ENCODE peak calls at places on chromosomes 4 and X, in seven cellular contexts. W, Z, Y, P, F, I and M are unnamed samples.

GRCh38 chr4:118920247-118920646 is 31.6 kb downstream of the SYNPO2 start:
- DNase-seq in W (peak; percentile 69), I (peak; percentile 71), P (no peak), Z (peak; percentile 33), Y (no peak), F (no peak), M (no peak)

GRCh38 chrX:117568238-117568637 is 548.4 kb downstream of the KLHL13 start:
- DNase-seq in Z (no peak), P (no peak), I (no peak), W (no peak), F (no peak), Y (peak; percentile 33), M (no peak)

GRCh38 chrX:40083120-40083978 is 14.4 kb downstream of the BCOR start:
- DNase-seq in Z (peak; percentile 82), W (no peak), P (no peak), Y (peak; percentile 80), I (no peak), F (peak; percentile 62), M (no peak)

GRCh38 chrX:15749642-15750610 is 11.9 kb downstream of the CA5B start:
- DNase-seq in Z (no peak), W (no peak), P (peak; percentile 18), Y (peak; percentile 20), F (no peak), I (peak; percentile 6), M (no peak)

GRCh38 chr4:146647615-146648383 is 9.1 kb downstream of the POU4F2 start:
- DNase-seq in P (no peak), Y (no peak), I (no peak), W (no peak), F (peak; percentile 61), Z (no peak), M (no peak)

GRCh38 chr4:76219299-76220055 is 5.9 kb upstream of the SCARB2 start:
- DNase-seq in Y (peak; percentile 63), W (peak; percentile 85), F (no peak), P (peak; percentile 43), Z (peak; percentile 57), I (peak; percentile 62), M (no peak)

GRCh38 chr4:1337951-1338751 is 8.9 kb upstream of the UVSSA start:
- DNase-seq in Y (no peak), F (no peak), P (no peak), W (no peak), I (no peak), Z (no peak), M (no peak)

GRCh38 chr4:6565691-6566431 is 9.1 kb upstream of the MAN2B2 start:
- DNase-seq in I (no peak), F (no peak), W (no peak), Z (no peak), Y (no peak), P (no peak), M (no peak)

GRCh38 chr4:171130126-171130801 is 682.9 kb upstream of the GALNTL6 start:
- DNase-seq in W (no peak), F (peak; percentile 4), Y (peak; percentile 75), P (no peak), I (no peak), Z (no peak), M (no peak)

GRCh38 chrX:133215017-133215416 is 3.1 kb downstream of the TFDP3 start:
- DNase-seq in I (no peak), W (no peak), Y (no peak), Z (no peak), P (no peak), F (no peak), M (no peak)

GRCh38 chr4:75995727-75996126 is 5.0 kb upstream of the SDAD1 start:
- DNase-seq in P (no peak), I (peak; percentile 65), F (peak; percentile 88), W (peak; percentile 74), Y (peak; percentile 9), Z (peak; percentile 66), M (no peak)

GRCh38 chrX:47482065-47482511 is 934 bp downstream of the ZNF41 start:
- DNase-seq in I (no peak), W (no peak), P (no peak), F (no peak), Y (no peak), Z (no peak), M (no peak)

GRCh38 chr4:8221476-8221875 is 22.4 kb downstream of the SH3TC1 start:
- DNase-seq in Y (peak; percentile 45), Z (peak; percentile 93), P (peak; percentile 38), F (no peak), W (peak; percentile 91), I (peak; percentile 10), M (no peak)

GRCh38 chr4:83019794-83020497 is 9.3 kb upstream of the LIN54 start:
- DNase-seq in I (no peak), W (no peak), F (no peak), Z (no peak), Y (no peak), P (no peak), M (no peak)

GRCh38 chrX:42732506-42732905 is 45.5 kb downstream of the PPP1R2C start:
- DNase-seq in F (no peak), Z (no peak), Y (peak; percentile 62), W (peak; percentile 64), P (no peak), I (no peak), M (no peak)

GRCh38 chr4:47716017-47716416 is 121.8 kb downstream of the CORIN start:
- DNase-seq in Y (no peak), P (no peak), I (no peak), Z (no peak), F (no peak), W (no peak), M (no peak)

GRCh38 chr4:2831611-2832308 is 11.9 kb upstream of the ADD1 start:
- DNase-seq in W (no peak), I (no peak), F (no peak), P (no peak), Z (no peak), Y (no peak), M (no peak)

GRCh38 chr4:183402771-183403170 is 41.7 kb upstream of the CDKN2AIP start:
- DNase-seq in F (no peak), W (no peak), I (no peak), Z (peak; percentile 47), Y (no peak), P (no peak), M (no peak)

GRCh38 chrX:103107836-103108235 is 14.9 kb upstream of the NXF3 start:
- DNase-seq in F (no peak), I (no peak), Y (peak; percentile 46), W (peak; percentile 51), P (no peak), Z (no peak), M (no peak)

GRCh38 chr4:140256335-140256734 is 102.4 kb upstream of the MAML3 start:
- DNase-seq in P (no peak), F (no peak), I (peak; percentile 77), Y (no peak), Z (no peak), W (peak; percentile 43), M (no peak)

GRCh38 chr4:7434766-7435150 is at the start of gene PSAPL1:
- DNase-seq in Z (peak; percentile 17), P (no peak), F (peak; percentile 38), W (peak; percentile 47), Y (peak; percentile 19), I (peak; percentile 3), M (no peak)

GRCh38 chrX:98931194-98931593 is 1478.9 kb downstream of the PCDH19 start:
- DNase-seq in F (no peak), I (no peak), Y (no peak), W (no peak), P (no peak), Z (no peak), M (no peak)

GRCh38 chrX:154486396-154487207 is at the start of gene UBL4A:
- DNase-seq in F (peak; percentile 50), W (peak; percentile 65), P (no peak), Y (peak; percentile 85), I (peak; percentile 11), Z (peak; percentile 75), M (no peak)

GRCh38 chrX:26026179-26026578 is 112.0 kb upstream of the MAGEB18 start:
- DNase-seq in P (no peak), F (no peak), W (peak; percentile 19), Z (no peak), I (no peak), Y (no peak), M (no peak)

GRCh38 chr4:13537011-13537831 is 7.1 kb downstream of the NKX3-2 start:
- DNase-seq in P (no peak), F (peak; percentile 34), Y (no peak), W (no peak), I (no peak), Z (no peak), M (no peak)

GRCh38 chrX:152861116-152861515 is 30.3 kb downstream of the NSDHL start:
- DNase-seq in Z (no peak), F (no peak), I (peak; percentile 21), W (peak; percentile 10), Y (no peak), P (no peak), M (no peak)

GRCh38 chr4:6201580-6202091 is 1.3 kb upstream of the JAKMIP1 start:
- DNase-seq in P (no peak), Y (no peak), Z (peak; percentile 49), I (no peak), F (no peak), W (no peak), M (no peak)

GRCh38 chr4:118281611-118282442 is 71.0 kb downstream of the PRSS12 start:
- DNase-seq in I (peak; percentile 63), F (no peak), W (peak; percentile 26), Z (peak; percentile 58), Y (peak; percentile 34), P (no peak), M (no peak)

GRCh38 chr4:40924096-40924792 is 174.5 kb downstream of the NSUN7 start:
- DNase-seq in Y (peak; percentile 52), Z (peak; percentile 78), I (peak; percentile 49), F (peak; percentile 75), W (peak; percentile 67), P (peak; percentile 53), M (no peak)

DNA sequence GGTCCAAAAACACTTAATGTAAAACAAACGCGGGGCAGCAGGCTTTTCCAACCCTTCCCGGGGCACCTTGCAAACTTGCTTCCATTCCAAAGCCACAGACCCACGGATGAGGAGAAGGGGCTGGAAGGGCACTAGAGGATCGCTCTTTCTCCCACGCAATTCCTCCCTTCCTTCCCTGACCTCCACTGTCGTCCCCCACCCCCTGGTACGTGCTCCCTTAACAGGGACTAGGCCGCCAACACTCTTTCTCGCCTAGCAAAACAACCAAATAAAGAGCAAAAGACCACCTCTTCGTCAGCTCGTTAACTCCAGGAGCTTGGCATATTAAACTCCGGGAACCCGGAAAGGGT is 3.9 kb downstream of the PITX2 start:
- DNase-seq in F (no peak), W (no peak), I (no peak), Y (no peak), P (no peak), Z (no peak), M (no peak)
- H3K4me3 ChIP-seq in F (peak overlapping the region; percentile 68), W (no peak overlapping the region), I (no peak overlapping the region), Y (no peak overlapping the region), P (no peak overlapping the region), Z (no peak overlapping the region), M (no peak overlapping the region)

GRCh38 chr4:185592845-185593488 is 57.7 kb upstream of the PDLIM3 start:
- DNase-seq in Z (no peak), P (no peak), F (peak; percentile 18), Y (no peak), I (no peak), W (peak; percentile 65), M (no peak)
- TF ChIP-seq CTCF in Z (no peak), P (no peak), F (no peak), Y (no peak), I (peak; percentile 13), W (peak; percentile 19), M (no peak)

GRCh38 chrX:33726281-33727160 is 405.6 kb downstream of the FAM47A start:
- DNase-seq in W (no peak), F (peak; percentile 2), I (no peak), P (no peak), Z (no peak), Y (no peak), M (no peak)
- H3K4me3 ChIP-seq in W (no peak overlapping the region), F (peak overlapping the region; percentile 69), I (no peak overlapping the region), P (no peak overlapping the region), Z (no peak overlapping the region), Y (no peak overlapping the region), M (no peak overlapping the region)

GRCh38 chr4:87975466-87975865 is at the start of gene SPP1:
- DNase-seq in P (no peak), I (peak; percentile 13), F (peak; percentile 87), Y (peak; percentile 52), W (peak; percentile 8), Z (peak; percentile 92), M (no peak)
- TF ChIP-seq CTCF in P (no peak), I (no peak), F (no peak), Y (no peak), W (no peak), Z (no peak), M (no peak)